ENCODE peak calls at places on chromosomes 2 and 18, in five cellular contexts. E, G, Z, S and D are unnamed samples.

GRCh38 chr18:51195602-51196115 is 1.8 kb downstream of the MEX3C start:
- DNase-seq in E (no peak), Z (no peak), G (peak; percentile 37), S (peak; percentile 34), D (no peak)

GRCh38 chr2:102726128-102727087 is 35.4 kb upstream of the TMEM182 start:
- DNase-seq in E (no peak), G (no peak), S (peak; percentile 68), Z (no peak), D (no peak)

GRCh38 chr2:156476516-156477206 is 40.5 kb downstream of the GPD2 start:
- DNase-seq in Z (no peak), S (no peak), E (no peak), G (no peak), D (no peak)

GRCh38 chr18:35463837-35464236 is 33.9 kb downstream of the INO80C start:
- DNase-seq in Z (no peak), E (no peak), G (no peak), S (no peak), D (no peak)

GRCh38 chr2:10911291-10912075 is at the start of gene KCNF1:
- DNase-seq in S (peak; percentile 72), Z (no peak), G (peak; percentile 90), E (no peak), D (no peak)

GRCh38 chr2:227163445-227163997 is 484 bp downstream of the COL4A4 start:
- DNase-seq in E (no peak), Z (no peak), S (peak; percentile 1), G (peak; percentile 38), D (peak; percentile 40)

GRCh38 chr2:80126596-80127189 is 177.9 kb downstream of the LRRTM1 start:
- DNase-seq in Z (no peak), S (no peak), E (no peak), G (no peak), D (no peak)

GRCh38 chr2:190537765-190538164 is 3.2 kb upstream of the NEMP2 start:
- DNase-seq in E (no peak), Z (no peak), S (no peak), G (no peak), D (no peak)

GRCh38 chr2:7633556-7634153 is 716.4 kb downstream of the RNF144A start:
- DNase-seq in S (no peak), Z (no peak), G (no peak), E (no peak), D (no peak)

GRCh38 chr2:39981877-39982276 is 202.8 kb upstream of the THUMPD2 start:
- DNase-seq in E (no peak), G (peak; percentile 49), Z (no peak), S (no peak), D (no peak)

GRCh38 chr2:196660264-196660663 is 20.7 kb downstream of the CCDC150 start:
- DNase-seq in S (no peak), E (no peak), G (no peak), Z (no peak), D (no peak)

GRCh38 chr2:219269362-219270054 is 9.7 kb upstream of the DNAJB2 start:
- DNase-seq in S (peak; percentile 69), E (no peak), Z (no peak), G (peak; percentile 58), D (no peak)

GRCh38 chr2:55761024-55761423 is 67.4 kb upstream of the PNPT1 start:
- DNase-seq in G (no peak), S (no peak), Z (no peak), E (no peak), D (no peak)

GRCh38 chr18:7908686-7909299 is 341.7 kb downstream of the PTPRM start:
- DNase-seq in S (no peak), Z (no peak), E (no peak), G (no peak), D (no peak)

GRCh38 chr18:6629635-6630140 is 99.8 kb upstream of the ARHGAP28 start:
- DNase-seq in S (no peak), Z (no peak), G (no peak), E (no peak), D (no peak)

GRCh38 chr2:219914577-219914976 is 287.1 kb downstream of the SLC4A3 start:
- DNase-seq in Z (no peak), G (no peak), S (no peak), E (no peak), D (no peak)

GRCh38 chr2:124804014-124804940 is 779.2 kb downstream of the CNTNAP5 start:
- DNase-seq in G (peak; percentile 48), E (no peak), S (peak; percentile 73), Z (no peak), D (no peak)

GRCh38 chr2:25274868-25275574 is 66.7 kb downstream of the DNMT3A start:
- DNase-seq in E (no peak), G (no peak), S (no peak), Z (no peak), D (peak; percentile 61)

GRCh38 chr2:42132966-42133641 is 36.0 kb upstream of the EML4 start:
- DNase-seq in G (peak; percentile 85), Z (peak; percentile 93), E (peak; percentile 58), S (peak; percentile 53), D (peak; percentile 90)

GRCh38 chr2:109284816-109285215 is 155.8 kb downstream of the SH3RF3 start:
- DNase-seq in E (no peak), G (peak; percentile 79), S (no peak), Z (peak; percentile 28), D (no peak)

GRCh38 chr18:76371301-76371700 is 123.7 kb downstream of the ZNF516 start:
- DNase-seq in S (no peak), G (no peak), E (no peak), Z (no peak), D (peak; percentile 80)

GRCh38 chr18:28115149-28115550 is 61.8 kb downstream of the CDH2 start:
- DNase-seq in S (no peak), E (no peak), G (no peak), Z (no peak), D (no peak)

GRCh38 chr2:23649819-23650218 is 264.8 kb downstream of the KLHL29 start:
- DNase-seq in E (no peak), S (no peak), Z (no peak), G (peak; percentile 66), D (no peak)

GRCh38 chr2:72211359-72211758 is 63.7 kb upstream of the CYP26B1 start:
- DNase-seq in S (no peak), E (no peak), Z (no peak), G (no peak), D (no peak)

GRCh38 chr2:20621366-20622295 is 29.3 kb downstream of the HS1BP3 start:
- DNase-seq in E (no peak), Z (peak; percentile 15), S (no peak), G (peak; percentile 24), D (peak; percentile 16)

GRCh38 chr18:26685438-26686173 is 137.3 kb upstream of the KCTD1 start:
- DNase-seq in E (no peak), G (peak; percentile 14), S (peak; percentile 38), Z (no peak), D (peak; percentile 36)

GRCh38 chr2:165010556-165010955 is 55.2 kb upstream of the SLC38A11 start:
- DNase-seq in G (no peak), E (no peak), S (no peak), Z (no peak), D (no peak)

GRCh38 chr18:37962316-37962966 is 396.8 kb upstream of the CELF4 start:
- DNase-seq in Z (no peak), G (no peak), E (no peak), S (no peak), D (no peak)

GRCh38 chr2:33363599-33364300 is 112.7 kb upstream of the RASGRP3 start:
- DNase-seq in G (no peak), Z (no peak), E (no peak), S (no peak), D (no peak)

GRCh38 chr2:146879882-146880281 is 964.9 kb upstream of the ACVR2A start:
- DNase-seq in G (no peak), E (no peak), Z (no peak), S (no peak), D (no peak)

DNA sequence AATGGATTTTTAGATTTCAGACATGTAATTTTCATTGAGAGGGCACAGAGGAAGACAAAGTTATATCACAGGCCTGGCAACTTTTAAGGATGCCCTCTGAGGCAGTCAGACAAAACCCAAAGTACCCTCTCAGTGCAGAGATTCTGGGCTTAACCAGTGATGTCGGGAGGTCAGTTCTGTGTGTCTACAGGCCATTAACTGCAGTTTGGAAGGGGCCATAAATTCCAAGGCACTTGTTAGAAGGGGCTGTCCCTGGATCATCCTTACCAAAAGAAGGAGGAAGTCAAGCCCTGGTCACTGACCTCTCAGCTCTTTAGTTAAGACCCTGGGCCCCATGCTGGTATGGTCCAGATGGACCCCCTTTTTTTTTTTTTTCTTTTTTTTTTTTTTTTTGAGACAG is 60.7 kb downstream of the LRRFIP1 start:
- DNase-seq in Z (no peak), S (no peak), E (no peak), G (no peak), D (no peak)
- H3K27ac ChIP-seq in Z (peak overlapping the region; percentile 99), S (no peak overlapping the region), E (peak overlapping the region; percentile 93), G (peak overlapping the region; percentile 96), D (peak overlapping the region; percentile 94)

GRCh38 chr2:134231965-134232340 is 21.9 kb upstream of the MGAT5 start:
- DNase-seq in E (no peak), Z (no peak), S (no peak), G (no peak), D (no peak)
- H3K4me1 ChIP-seq in E (peaks cover 28% of the 10 kb centered on the region), Z (peaks cover 5% of the 10 kb centered on the region), S (peaks cover 8% of the 10 kb centered on the region), G (peaks cover 24% of the 10 kb centered on the region), D (peaks cover 31% of the 10 kb centered on the region)

DNA sequence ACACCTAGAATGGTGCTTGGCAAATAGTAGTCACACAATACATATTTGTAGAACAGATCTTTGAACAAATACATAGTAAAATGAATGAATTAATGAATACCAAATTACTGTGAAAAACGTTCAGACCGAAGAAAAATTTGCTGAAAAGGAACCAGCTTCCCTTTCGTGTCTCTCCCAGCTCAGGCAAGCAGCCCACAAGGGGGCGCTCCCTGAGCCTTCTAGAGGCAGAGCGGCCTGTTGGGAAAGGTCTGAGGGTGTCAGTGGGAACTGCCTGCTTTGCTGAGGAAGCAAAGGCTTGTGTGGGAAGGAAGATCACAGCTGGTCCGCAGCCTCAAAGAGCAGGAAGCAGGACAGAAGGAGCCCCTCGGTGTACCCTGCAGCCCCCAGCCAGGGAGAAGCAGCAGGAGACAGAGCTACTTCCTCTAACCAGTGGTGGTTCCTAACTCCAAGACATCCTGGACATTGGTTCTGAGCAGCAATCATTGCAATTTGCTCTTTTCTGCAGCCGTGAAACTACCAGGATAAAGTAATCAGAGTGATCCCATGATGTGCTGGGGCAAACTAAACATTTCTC is 231.1 kb downstream of the ANKRD30B start:
- DNase-seq in E (no peak), Z (no peak), S (peak; percentile 0), G (peak; percentile 47), D (no peak)
- TF ChIP-seq CTCF in E (peak; percentile 15), Z (no peak), S (no peak), G (peak; percentile 79), D (peak; percentile 35)

DNA sequence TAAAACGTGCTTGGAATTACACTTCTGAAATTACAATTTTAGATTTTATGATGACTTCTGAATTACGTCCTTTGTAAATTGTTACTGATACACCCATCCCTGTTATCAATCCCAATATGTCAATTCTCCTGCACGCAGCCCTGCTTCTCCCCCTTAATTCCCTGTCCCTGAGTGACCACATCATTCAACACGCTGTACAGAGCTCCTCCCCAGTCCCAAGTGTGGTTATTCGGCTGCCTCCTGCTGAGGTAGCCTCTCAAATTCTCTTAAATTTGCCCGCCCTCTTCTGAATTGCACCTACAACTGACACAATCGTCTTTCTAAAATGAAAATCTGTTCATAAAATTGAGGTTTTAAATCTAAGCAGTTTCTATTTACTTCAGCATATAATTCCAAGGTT is 10.1 kb downstream of the SERPINB8 start:
- DNase-seq in S (no peak), Z (no peak), G (no peak), E (no peak), D (no peak)
- H3K27ac ChIP-seq in S (no peak overlapping the region), Z (peak overlapping the region; percentile 50), G (no peak overlapping the region), E (peak overlapping the region; percentile 58), D (peak overlapping the region; percentile 80)